ENCODE peak calls at places on chromosomes 12 and 14, in four cellular contexts. K is HT1080, D is HEK293T, M is GM23248. P is an unnamed sample.

GRCh38 chr12:81461163-81461562 is 298.0 kb downstream of the PPFIA2 start:
- DNase-seq in K (no peak), D (no peak), M (no peak), P (no peak)

GRCh38 chr12:125263385-125263784 is 198.2 kb downstream of the AACS start:
- DNase-seq in K (no peak), D (no peak), M (no peak), P (no peak)

GRCh38 chr12:1443421-1444141 is 150.8 kb downstream of the FBXL14 start:
- DNase-seq in K (peak), D (no peak), M (peak), P (peak)

GRCh38 chr14:56244138-56244789 is 126.1 kb downstream of the PELI2 start:
- DNase-seq in K (peak), D (no peak), M (peak), P (peak)

GRCh38 chr14:100305446-100306255 is 593 bp downstream of the SLC25A29 start:
- DNase-seq in K (no peak), D (no peak), M (peak), P (peak)

GRCh38 chr12:124391340-124392261 is 96.7 kb downstream of the RFLNA start:
- DNase-seq in K (peak), D (no peak), M (peak), P (peak)

GRCh38 chr12:83318386-83318971 is 631.8 kb downstream of the TMTC2 start:
- DNase-seq in K (peak), D (no peak), M (peak), P (peak)

GRCh38 chr12:131266591-131267467 is 313.1 kb downstream of the ADGRD1 start:
- DNase-seq in K (no peak), D (no peak), M (no peak), P (no peak)

GRCh38 chr12:1666215-1666614 is 24.7 kb upstream of the ADIPOR2 start:
- DNase-seq in K (no peak), D (no peak), M (no peak), P (no peak)

GRCh38 chr14:49052516-49052915 is 533.7 kb downstream of the RPS29 start:
- DNase-seq in K (peak), D (no peak), M (peak), P (no peak)

GRCh38 chr14:42112108-42112507 is 505.4 kb downstream of the LRFN5 start:
- DNase-seq in K (peak), D (no peak), M (peak), P (peak)

GRCh38 chr12:29640589-29641345 is 143.0 kb downstream of the TMTC1 start:
- DNase-seq in K (peak), D (no peak), M (peak), P (peak)

GRCh38 chr14:92994942-92995341 is 72.0 kb downstream of the CHGA start:
- DNase-seq in K (no peak), D (no peak), M (no peak), P (no peak)

GRCh38 chr14:63248211-63248610 is 44.0 kb downstream of the RHOJ start:
- DNase-seq in K (peak), D (no peak), M (peak), P (peak)

GRCh38 chr12:8950287-8950574 is 786 bp upstream of the M6PR start:
- DNase-seq in K (no peak), D (no peak), M (no peak), P (no peak)

GRCh38 chr12:88144037-88144436 is 1.9 kb downstream of the TMTC3 start:
- DNase-seq in K (no peak), D (no peak), M (no peak), P (no peak)

GRCh38 chr14:36928432-36928831 is 244.0 kb downstream of the SLC25A21 start:
- DNase-seq in K (no peak), D (no peak), M (no peak), P (no peak)

GRCh38 chr14:104749111-104749649 is 3.8 kb upstream of the SIVA1 start:
- DNase-seq in K (no peak), D (no peak), M (peak), P (peak)